ENCODE peak calls at places on chromosomes 2 and 18, in ten cellular contexts. One of them, this sample, is unnamed.

GRCh38 chr2:189164732-189165131 is 14.8 kb downstream of the COL5A2 start:
- DNase-seq in endothelial cell: no peak
- DNase-seq in lung: no peak
- DNase-seq in RWPE1: peak
- DNase-seq in DND-41: no peak
- DNase-seq in testis: peak
- DNase-seq in kidney: no peak
- DNase-seq in epithelial cell of esophagus: peak
- DNase-seq in HL-60: no peak
- DNase-seq in left ventricle myocardium inferior: no peak
- DNase-seq in this sample: no peak

GRCh38 chr2:234587341-234588053 is 90.6 kb upstream of the ARL4C start:
- DNase-seq in endothelial cell: no peak
- DNase-seq in epithelial cell of esophagus: no peak
- DNase-seq in kidney: no peak
- DNase-seq in lung: no peak
- DNase-seq in DND-41: no peak
- DNase-seq in HL-60: no peak
- DNase-seq in RWPE1: no peak
- DNase-seq in testis: no peak
- DNase-seq in left ventricle myocardium inferior: no peak
- DNase-seq in this sample: no peak

GRCh38 chr18:72985686-72986085 is 117.9 kb upstream of the NETO1 start:
- DNase-seq in RWPE1: no peak
- DNase-seq in epithelial cell of esophagus: no peak
- DNase-seq in endothelial cell: no peak
- DNase-seq in HL-60: no peak
- DNase-seq in kidney: no peak
- DNase-seq in testis: no peak
- DNase-seq in DND-41: peak
- DNase-seq in left ventricle myocardium inferior: no peak
- DNase-seq in lung: no peak
- DNase-seq in this sample: peak

GRCh38 chr2:58731488-58731869 is 490.4 kb upstream of the FANCL start:
- DNase-seq in lung: no peak
- DNase-seq in epithelial cell of esophagus: no peak
- DNase-seq in testis: no peak
- DNase-seq in kidney: no peak
- DNase-seq in RWPE1: no peak
- DNase-seq in endothelial cell: no peak
- DNase-seq in HL-60: peak
- DNase-seq in DND-41: no peak
- DNase-seq in left ventricle myocardium inferior: no peak
- DNase-seq in this sample: no peak

GRCh38 chr2:26521054-26521912 is 43.4 kb upstream of the OTOF start:
- DNase-seq in testis: peak
- DNase-seq in lung: no peak
- DNase-seq in epithelial cell of esophagus: peak
- DNase-seq in left ventricle myocardium inferior: no peak
- DNase-seq in RWPE1: peak
- DNase-seq in kidney: peak
- DNase-seq in endothelial cell: peak
- DNase-seq in HL-60: peak
- DNase-seq in DND-41: peak
- DNase-seq in this sample: peak

GRCh38 chr2:240857039-240858008 is 11.3 kb upstream of the AGXT start:
- DNase-seq in DND-41: no peak
- DNase-seq in epithelial cell of esophagus: no peak
- DNase-seq in RWPE1: no peak
- DNase-seq in left ventricle myocardium inferior: no peak
- DNase-seq in lung: no peak
- DNase-seq in testis: no peak
- DNase-seq in endothelial cell: no peak
- DNase-seq in HL-60: no peak
- DNase-seq in kidney: no peak
- DNase-seq in this sample: no peak

GRCh38 chr2:226185613-226186211 is 613.9 kb downstream of the IRS1 start:
- DNase-seq in RWPE1: peak
- DNase-seq in kidney: no peak
- DNase-seq in DND-41: no peak
- DNase-seq in testis: no peak
- DNase-seq in endothelial cell: no peak
- DNase-seq in epithelial cell of esophagus: peak
- DNase-seq in HL-60: no peak
- DNase-seq in left ventricle myocardium inferior: no peak
- DNase-seq in lung: no peak
- DNase-seq in this sample: no peak

GRCh38 chr2:7097353-7097895 is 180.2 kb downstream of the RNF144A start:
- DNase-seq in HL-60: peak
- DNase-seq in endothelial cell: peak
- DNase-seq in epithelial cell of esophagus: peak
- DNase-seq in RWPE1: peak
- DNase-seq in testis: peak
- DNase-seq in lung: peak
- DNase-seq in DND-41: peak
- DNase-seq in left ventricle myocardium inferior: peak
- DNase-seq in kidney: peak
- DNase-seq in this sample: peak

GRCh38 chr18:6624729-6625308 is 104.7 kb upstream of the ARHGAP28 start:
- DNase-seq in testis: no peak
- DNase-seq in endothelial cell: no peak
- DNase-seq in RWPE1: no peak
- DNase-seq in HL-60: no peak
- DNase-seq in epithelial cell of esophagus: no peak
- DNase-seq in left ventricle myocardium inferior: no peak
- DNase-seq in DND-41: no peak
- DNase-seq in lung: no peak
- DNase-seq in kidney: no peak
- DNase-seq in this sample: no peak

GRCh38 chr2:100818606-100819364 is 1.2 kb upstream of the NPAS2 start:
- DNase-seq in RWPE1: peak
- DNase-seq in lung: peak
- DNase-seq in HL-60: peak
- DNase-seq in testis: peak
- DNase-seq in DND-41: no peak
- DNase-seq in endothelial cell: peak
- DNase-seq in epithelial cell of esophagus: peak
- DNase-seq in kidney: peak
- DNase-seq in left ventricle myocardium inferior: peak
- DNase-seq in this sample: peak

GRCh38 chr2:105381119-105381668 is 17.7 kb downstream of the FHL2 start:
- DNase-seq in DND-41: no peak
- DNase-seq in left ventricle myocardium inferior: no peak
- DNase-seq in lung: no peak
- DNase-seq in epithelial cell of esophagus: no peak
- DNase-seq in testis: no peak
- DNase-seq in kidney: no peak
- DNase-seq in endothelial cell: no peak
- DNase-seq in RWPE1: no peak
- DNase-seq in HL-60: no peak
- DNase-seq in this sample: no peak

GRCh38 chr2:105382177-105382576 is 16.7 kb downstream of the FHL2 start:
- DNase-seq in testis: no peak
- DNase-seq in RWPE1: no peak
- DNase-seq in left ventricle myocardium inferior: no peak
- DNase-seq in HL-60: no peak
- DNase-seq in DND-41: no peak
- DNase-seq in kidney: no peak
- DNase-seq in endothelial cell: no peak
- DNase-seq in epithelial cell of esophagus: no peak
- DNase-seq in lung: no peak
- DNase-seq in this sample: no peak

GRCh38 chr2:105384216-105384615 is 14.6 kb downstream of the FHL2 start:
- DNase-seq in testis: no peak
- DNase-seq in DND-41: no peak
- DNase-seq in epithelial cell of esophagus: no peak
- DNase-seq in endothelial cell: no peak
- DNase-seq in kidney: no peak
- DNase-seq in lung: no peak
- DNase-seq in left ventricle myocardium inferior: no peak
- DNase-seq in RWPE1: no peak
- DNase-seq in HL-60: no peak
- DNase-seq in this sample: no peak

GRCh38 chr2:105384861-105385260 is 14.0 kb downstream of the FHL2 start:
- DNase-seq in left ventricle myocardium inferior: no peak
- DNase-seq in lung: no peak
- DNase-seq in epithelial cell of esophagus: no peak
- DNase-seq in RWPE1: no peak
- DNase-seq in DND-41: no peak
- DNase-seq in kidney: no peak
- DNase-seq in endothelial cell: no peak
- DNase-seq in HL-60: no peak
- DNase-seq in testis: no peak
- DNase-seq in this sample: no peak

GRCh38 chr2:105383456-105383855 is 15.4 kb downstream of the FHL2 start:
- DNase-seq in DND-41: no peak
- DNase-seq in endothelial cell: no peak
- DNase-seq in HL-60: peak
- DNase-seq in RWPE1: no peak
- DNase-seq in testis: no peak
- DNase-seq in lung: no peak
- DNase-seq in epithelial cell of esophagus: no peak
- DNase-seq in kidney: no peak
- DNase-seq in left ventricle myocardium inferior: no peak
- DNase-seq in this sample: no peak
- TF ChIP-seq CTCF in DND-41: no peak
- TF ChIP-seq CTCF in endothelial cell: no peak
- TF ChIP-seq CTCF in HL-60: no peak
- TF ChIP-seq CTCF in RWPE1: no peak
- TF ChIP-seq CTCF in testis: no peak
- TF ChIP-seq CTCF in lung: no peak
- TF ChIP-seq CTCF in epithelial cell of esophagus: no peak
- TF ChIP-seq CTCF in kidney: no peak
- TF ChIP-seq CTCF in left ventricle myocardium inferior: no peak
- TF ChIP-seq CTCF in this sample: no peak

GRCh38 chr2:120833127-120833675 is 97.5 kb downstream of the GLI2 start:
- DNase-seq in epithelial cell of esophagus: no peak
- DNase-seq in kidney: no peak
- DNase-seq in testis: no peak
- DNase-seq in HL-60: no peak
- DNase-seq in lung: no peak
- DNase-seq in RWPE1: no peak
- DNase-seq in left ventricle myocardium inferior: no peak
- DNase-seq in endothelial cell: no peak
- DNase-seq in DND-41: no peak
- DNase-seq in this sample: no peak
- TF ChIP-seq CTCF in epithelial cell of esophagus: no peak
- TF ChIP-seq CTCF in kidney: no peak
- TF ChIP-seq CTCF in testis: no peak
- TF ChIP-seq CTCF in HL-60: no peak
- TF ChIP-seq CTCF in lung: no peak
- TF ChIP-seq CTCF in RWPE1: no peak
- TF ChIP-seq CTCF in left ventricle myocardium inferior: no peak
- TF ChIP-seq CTCF in endothelial cell: no peak
- TF ChIP-seq CTCF in DND-41: no peak
- TF ChIP-seq CTCF in this sample: no peak

GRCh38 chr2:84704505-84705244 is 176.2 kb downstream of the TRABD2A start:
- DNase-seq in RWPE1: no peak
- DNase-seq in endothelial cell: no peak
- DNase-seq in epithelial cell of esophagus: no peak
- DNase-seq in DND-41: no peak
- DNase-seq in kidney: no peak
- DNase-seq in testis: no peak
- DNase-seq in lung: peak
- DNase-seq in HL-60: no peak
- DNase-seq in left ventricle myocardium inferior: no peak
- DNase-seq in this sample: no peak

GRCh38 chr2:84703831-84704230 is 177.1 kb downstream of the TRABD2A start:
- DNase-seq in DND-41: no peak
- DNase-seq in kidney: no peak
- DNase-seq in epithelial cell of esophagus: no peak
- DNase-seq in HL-60: no peak
- DNase-seq in left ventricle myocardium inferior: no peak
- DNase-seq in testis: no peak
- DNase-seq in endothelial cell: no peak
- DNase-seq in lung: no peak
- DNase-seq in RWPE1: no peak
- DNase-seq in this sample: no peak

GRCh38 chr2:84708442-84708841 is 172.4 kb downstream of the TRABD2A start:
- DNase-seq in HL-60: no peak
- DNase-seq in endothelial cell: no peak
- DNase-seq in RWPE1: no peak
- DNase-seq in lung: no peak
- DNase-seq in left ventricle myocardium inferior: no peak
- DNase-seq in epithelial cell of esophagus: no peak
- DNase-seq in DND-41: no peak
- DNase-seq in testis: no peak
- DNase-seq in kidney: no peak
- DNase-seq in this sample: no peak

GRCh38 chr2:84702941-84703340 is 177.9 kb downstream of the TRABD2A start:
- DNase-seq in HL-60: no peak
- DNase-seq in kidney: no peak
- DNase-seq in testis: no peak
- DNase-seq in left ventricle myocardium inferior: no peak
- DNase-seq in RWPE1: no peak
- DNase-seq in epithelial cell of esophagus: no peak
- DNase-seq in DND-41: no peak
- DNase-seq in endothelial cell: no peak
- DNase-seq in lung: no peak
- DNase-seq in this sample: no peak

DNA sequence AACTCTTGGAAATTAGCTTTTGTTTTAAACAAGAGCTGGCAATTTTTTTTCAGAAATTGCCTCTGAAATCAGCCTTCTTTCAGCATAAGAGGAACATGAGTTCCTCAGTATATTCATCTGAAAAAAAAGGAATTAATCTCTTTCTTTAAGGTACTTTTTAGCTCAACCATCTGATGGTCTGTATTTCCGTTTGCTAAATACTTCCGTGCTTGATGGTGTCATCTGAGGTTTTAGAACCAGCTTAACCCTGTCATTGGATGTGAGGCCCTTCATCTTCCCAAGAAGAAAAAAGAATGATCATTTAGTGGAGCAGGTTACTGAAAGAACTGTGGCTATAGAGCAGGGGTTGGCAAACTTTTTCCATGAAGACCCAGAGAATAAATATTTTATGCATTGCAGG is 175.0 kb downstream of the TRABD2A start:
- DNase-seq in epithelial cell of esophagus: no peak
- DNase-seq in testis: no peak
- DNase-seq in DND-41: no peak
- DNase-seq in endothelial cell: no peak
- DNase-seq in kidney: no peak
- DNase-seq in left ventricle myocardium inferior: no peak
- DNase-seq in RWPE1: no peak
- DNase-seq in lung: no peak
- DNase-seq in HL-60: peak
- DNase-seq in this sample: no peak
- TF ChIP-seq CTCF in epithelial cell of esophagus: no peak
- TF ChIP-seq CTCF in testis: no peak
- TF ChIP-seq CTCF in DND-41: no peak
- TF ChIP-seq CTCF in endothelial cell: no peak
- TF ChIP-seq CTCF in kidney: no peak
- TF ChIP-seq CTCF in left ventricle myocardium inferior: no peak
- TF ChIP-seq CTCF in RWPE1: no peak
- TF ChIP-seq CTCF in lung: no peak
- TF ChIP-seq CTCF in HL-60: no peak
- TF ChIP-seq CTCF in this sample: no peak

DNA sequence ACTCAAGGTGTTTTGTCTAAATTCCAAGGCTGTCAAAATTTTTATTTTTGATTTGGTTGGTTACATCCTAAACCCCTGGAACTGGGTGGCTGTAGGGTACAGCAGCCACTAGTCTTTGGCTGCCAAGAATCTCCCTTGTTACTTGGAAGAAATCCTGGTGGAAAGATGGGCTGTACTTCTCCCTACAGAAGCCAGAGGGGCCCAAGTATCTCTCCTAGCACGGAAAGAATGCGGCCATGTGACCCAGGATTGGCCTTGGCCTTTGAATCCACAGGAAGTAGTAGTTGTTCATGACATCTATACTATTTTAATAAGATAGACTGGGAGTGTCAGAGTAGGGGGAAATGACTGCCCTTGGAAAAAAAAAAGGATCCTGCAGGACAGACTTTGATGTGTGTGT is 54.4 kb upstream of the MYO3B start:
- DNase-seq in lung: no peak
- DNase-seq in testis: no peak
- DNase-seq in left ventricle myocardium inferior: no peak
- DNase-seq in kidney: no peak
- DNase-seq in HL-60: no peak
- DNase-seq in RWPE1: peak
- DNase-seq in endothelial cell: no peak
- DNase-seq in DND-41: no peak
- DNase-seq in epithelial cell of esophagus: peak
- DNase-seq in this sample: no peak
- TF ChIP-seq CTCF in lung: no peak
- TF ChIP-seq CTCF in testis: no peak
- TF ChIP-seq CTCF in left ventricle myocardium inferior: no peak
- TF ChIP-seq CTCF in kidney: no peak
- TF ChIP-seq CTCF in HL-60: no peak
- TF ChIP-seq CTCF in RWPE1: no peak
- TF ChIP-seq CTCF in endothelial cell: no peak
- TF ChIP-seq CTCF in DND-41: no peak
- TF ChIP-seq CTCF in epithelial cell of esophagus: peak
- TF ChIP-seq CTCF in this sample: no peak